ENCODE peak calls at places on chromosomes 1 and 21, in nine cellular contexts. One of them, this sample, is unnamed.

GRCh38 chr21:30468912-30469812 is 11.0 kb downstream of the KRTAP19-1 start:
- DNase-seq in HCT116: no peak
- DNase-seq in NCI-H1092: no peak
- DNase-seq in left cardiac atrium: no peak
- DNase-seq in Right ventricle myocardium superior: no peak
- DNase-seq in stimulated activated CD8-positive, alpha-beta memory T cell treated with anti-CD3 and anti-CD28 coated beads, Interleukin-15, amount 100 ng/mL, for 4 hours: no peak
- DNase-seq in LoVo: no peak
- DNase-seq in activated T-cell treated with anti-CD3 and anti-CD28 coated beads, Interleukin-2, amount 50 U/mL, for 4 hours: no peak
- DNase-seq in myocyte: no peak
- DNase-seq in this sample: no peak

GRCh38 chr1:29540801-29541357 is 304.6 kb downstream of the PTPRU start:
- DNase-seq in HCT116: no peak
- DNase-seq in NCI-H1092: no peak
- DNase-seq in left cardiac atrium: no peak
- DNase-seq in Right ventricle myocardium superior: no peak
- DNase-seq in stimulated activated CD8-positive, alpha-beta memory T cell treated with anti-CD3 and anti-CD28 coated beads, Interleukin-15, amount 100 ng/mL, for 4 hours: no peak
- DNase-seq in LoVo: no peak
- DNase-seq in activated T-cell treated with anti-CD3 and anti-CD28 coated beads, Interleukin-2, amount 50 U/mL, for 4 hours: no peak
- DNase-seq in myocyte: no peak
- DNase-seq in this sample: peak

GRCh38 chr1:156801409-156802121 is 15.1 kb downstream of the SH2D2A start:
- DNase-seq in HCT116: no peak
- DNase-seq in NCI-H1092: no peak
- DNase-seq in left cardiac atrium: no peak
- DNase-seq in Right ventricle myocardium superior: no peak
- DNase-seq in stimulated activated CD8-positive, alpha-beta memory T cell treated with anti-CD3 and anti-CD28 coated beads, Interleukin-15, amount 100 ng/mL, for 4 hours: no peak
- DNase-seq in LoVo: no peak
- DNase-seq in activated T-cell treated with anti-CD3 and anti-CD28 coated beads, Interleukin-2, amount 50 U/mL, for 4 hours: no peak
- DNase-seq in myocyte: no peak
- DNase-seq in this sample: peak

GRCh38 chr1:38283736-38284470 is 237.3 kb upstream of the POU3F1 start:
- DNase-seq in HCT116: no peak
- DNase-seq in NCI-H1092: no peak
- DNase-seq in left cardiac atrium: no peak
- DNase-seq in Right ventricle myocardium superior: no peak
- DNase-seq in stimulated activated CD8-positive, alpha-beta memory T cell treated with anti-CD3 and anti-CD28 coated beads, Interleukin-15, amount 100 ng/mL, for 4 hours: no peak
- DNase-seq in LoVo: no peak
- DNase-seq in activated T-cell treated with anti-CD3 and anti-CD28 coated beads, Interleukin-2, amount 50 U/mL, for 4 hours: no peak
- DNase-seq in myocyte: no peak
- DNase-seq in this sample: no peak

GRCh38 chr1:75616436-75617433 is 5.8 kb upstream of the SLC44A5 start:
- DNase-seq in HCT116: no peak
- DNase-seq in NCI-H1092: no peak
- DNase-seq in left cardiac atrium: peak
- DNase-seq in Right ventricle myocardium superior: no peak
- DNase-seq in stimulated activated CD8-positive, alpha-beta memory T cell treated with anti-CD3 and anti-CD28 coated beads, Interleukin-15, amount 100 ng/mL, for 4 hours: no peak
- DNase-seq in LoVo: no peak
- DNase-seq in activated T-cell treated with anti-CD3 and anti-CD28 coated beads, Interleukin-2, amount 50 U/mL, for 4 hours: no peak
- DNase-seq in myocyte: peak
- DNase-seq in this sample: peak

GRCh38 chr1:54796902-54797301 is 4.2 kb downstream of the TTC22 start:
- DNase-seq in HCT116: no peak
- DNase-seq in NCI-H1092: no peak
- DNase-seq in left cardiac atrium: no peak
- DNase-seq in Right ventricle myocardium superior: no peak
- DNase-seq in stimulated activated CD8-positive, alpha-beta memory T cell treated with anti-CD3 and anti-CD28 coated beads, Interleukin-15, amount 100 ng/mL, for 4 hours: no peak
- DNase-seq in LoVo: no peak
- DNase-seq in activated T-cell treated with anti-CD3 and anti-CD28 coated beads, Interleukin-2, amount 50 U/mL, for 4 hours: no peak
- DNase-seq in myocyte: no peak
- DNase-seq in this sample: no peak

GRCh38 chr1:212858461-212859265 is 588 bp downstream of the FLVCR1 start:
- DNase-seq in HCT116: no peak
- DNase-seq in NCI-H1092: no peak
- DNase-seq in left cardiac atrium: peak
- DNase-seq in Right ventricle myocardium superior: peak
- DNase-seq in stimulated activated CD8-positive, alpha-beta memory T cell treated with anti-CD3 and anti-CD28 coated beads, Interleukin-15, amount 100 ng/mL, for 4 hours: peak
- DNase-seq in LoVo: peak
- DNase-seq in activated T-cell treated with anti-CD3 and anti-CD28 coated beads, Interleukin-2, amount 50 U/mL, for 4 hours: no peak
- DNase-seq in myocyte: peak
- DNase-seq in this sample: peak

GRCh38 chr1:89834078-89834704 is 13.4 kb downstream of the LRRC8D start:
- DNase-seq in HCT116: no peak
- DNase-seq in NCI-H1092: no peak
- DNase-seq in left cardiac atrium: no peak
- DNase-seq in Right ventricle myocardium superior: no peak
- DNase-seq in stimulated activated CD8-positive, alpha-beta memory T cell treated with anti-CD3 and anti-CD28 coated beads, Interleukin-15, amount 100 ng/mL, for 4 hours: no peak
- DNase-seq in LoVo: no peak
- DNase-seq in activated T-cell treated with anti-CD3 and anti-CD28 coated beads, Interleukin-2, amount 50 U/mL, for 4 hours: no peak
- DNase-seq in myocyte: no peak
- DNase-seq in this sample: no peak

GRCh38 chr21:45306453-45306831 is 18.7 kb upstream of the POFUT2 start:
- DNase-seq in HCT116: no peak
- DNase-seq in NCI-H1092: no peak
- DNase-seq in left cardiac atrium: peak
- DNase-seq in Right ventricle myocardium superior: peak
- DNase-seq in stimulated activated CD8-positive, alpha-beta memory T cell treated with anti-CD3 and anti-CD28 coated beads, Interleukin-15, amount 100 ng/mL, for 4 hours: no peak
- DNase-seq in LoVo: no peak
- DNase-seq in activated T-cell treated with anti-CD3 and anti-CD28 coated beads, Interleukin-2, amount 50 U/mL, for 4 hours: no peak
- DNase-seq in myocyte: no peak
- DNase-seq in this sample: no peak

GRCh38 chr1:53304527-53304926 is 23.3 kb downstream of the LRP8 start:
- DNase-seq in HCT116: no peak
- DNase-seq in NCI-H1092: no peak
- DNase-seq in left cardiac atrium: no peak
- DNase-seq in Right ventricle myocardium superior: no peak
- DNase-seq in stimulated activated CD8-positive, alpha-beta memory T cell treated with anti-CD3 and anti-CD28 coated beads, Interleukin-15, amount 100 ng/mL, for 4 hours: no peak
- DNase-seq in LoVo: no peak
- DNase-seq in activated T-cell treated with anti-CD3 and anti-CD28 coated beads, Interleukin-2, amount 50 U/mL, for 4 hours: no peak
- DNase-seq in myocyte: no peak
- DNase-seq in this sample: no peak

GRCh38 chr1:206538901-206539655 is 31.7 kb downstream of the RASSF5 start:
- DNase-seq in HCT116: no peak
- DNase-seq in NCI-H1092: no peak
- DNase-seq in left cardiac atrium: no peak
- DNase-seq in Right ventricle myocardium superior: no peak
- DNase-seq in stimulated activated CD8-positive, alpha-beta memory T cell treated with anti-CD3 and anti-CD28 coated beads, Interleukin-15, amount 100 ng/mL, for 4 hours: no peak
- DNase-seq in LoVo: no peak
- DNase-seq in activated T-cell treated with anti-CD3 and anti-CD28 coated beads, Interleukin-2, amount 50 U/mL, for 4 hours: no peak
- DNase-seq in myocyte: no peak
- DNase-seq in this sample: no peak

GRCh38 chr1:51858892-51859291 is 19.6 kb downstream of the NRDC start:
- DNase-seq in HCT116: no peak
- DNase-seq in NCI-H1092: no peak
- DNase-seq in left cardiac atrium: no peak
- DNase-seq in Right ventricle myocardium superior: no peak
- DNase-seq in stimulated activated CD8-positive, alpha-beta memory T cell treated with anti-CD3 and anti-CD28 coated beads, Interleukin-15, amount 100 ng/mL, for 4 hours: no peak
- DNase-seq in LoVo: no peak
- DNase-seq in activated T-cell treated with anti-CD3 and anti-CD28 coated beads, Interleukin-2, amount 50 U/mL, for 4 hours: no peak
- DNase-seq in myocyte: no peak
- DNase-seq in this sample: no peak

GRCh38 chr21:41778974-41779600 is 12.2 kb upstream of the RIPK4 start:
- DNase-seq in HCT116: no peak
- DNase-seq in NCI-H1092: peak
- DNase-seq in left cardiac atrium: no peak
- DNase-seq in Right ventricle myocardium superior: no peak
- DNase-seq in stimulated activated CD8-positive, alpha-beta memory T cell treated with anti-CD3 and anti-CD28 coated beads, Interleukin-15, amount 100 ng/mL, for 4 hours: no peak
- DNase-seq in LoVo: no peak
- DNase-seq in activated T-cell treated with anti-CD3 and anti-CD28 coated beads, Interleukin-2, amount 50 U/mL, for 4 hours: no peak
- DNase-seq in myocyte: no peak
- DNase-seq in this sample: no peak

GRCh38 chr1:183331095-183331742 is 87.0 kb downstream of the NMNAT2 start:
- DNase-seq in HCT116: no peak
- DNase-seq in NCI-H1092: no peak
- DNase-seq in left cardiac atrium: no peak
- DNase-seq in Right ventricle myocardium superior: no peak
- DNase-seq in stimulated activated CD8-positive, alpha-beta memory T cell treated with anti-CD3 and anti-CD28 coated beads, Interleukin-15, amount 100 ng/mL, for 4 hours: no peak
- DNase-seq in LoVo: no peak
- DNase-seq in activated T-cell treated with anti-CD3 and anti-CD28 coated beads, Interleukin-2, amount 50 U/mL, for 4 hours: no peak
- DNase-seq in myocyte: no peak
- DNase-seq in this sample: no peak

GRCh38 chr1:17232759-17233661 is 15.9 kb upstream of the PADI3 start:
- DNase-seq in HCT116: peak
- DNase-seq in NCI-H1092: no peak
- DNase-seq in left cardiac atrium: no peak
- DNase-seq in Right ventricle myocardium superior: no peak
- DNase-seq in stimulated activated CD8-positive, alpha-beta memory T cell treated with anti-CD3 and anti-CD28 coated beads, Interleukin-15, amount 100 ng/mL, for 4 hours: no peak
- DNase-seq in LoVo: peak
- DNase-seq in activated T-cell treated with anti-CD3 and anti-CD28 coated beads, Interleukin-2, amount 50 U/mL, for 4 hours: no peak
- DNase-seq in myocyte: peak
- DNase-seq in this sample: peak

This sample was measured in RPMI7951.